ENCODE peak calls at places on chromosomes 6 and 20, in five cellular contexts. One of them, this sample, is unnamed.

GRCh38 chr6:43773050-43773956 is 3.3 kb downstream of the VEGFA start:
- DNase-seq in GM23248: peak; percentile 80
- DNase-seq in OCI-LY7: peak; percentile 86
- DNase-seq in IMR-90: peak; percentile 57
- DNase-seq in fibroblast of lung: peak; percentile 19
- DNase-seq in this sample: peak; percentile 76

GRCh38 chr6:129032602-129033001 is 149.7 kb downstream of the LAMA2 start:
- DNase-seq in GM23248: peak; percentile 20
- DNase-seq in OCI-LY7: no peak
- DNase-seq in IMR-90: no peak
- DNase-seq in fibroblast of lung: no peak
- DNase-seq in this sample: no peak

GRCh38 chr6:85124472-85125428 is 325.1 kb upstream of the NT5E start:
- DNase-seq in GM23248: peak; percentile 82
- DNase-seq in OCI-LY7: no peak
- DNase-seq in IMR-90: peak; percentile 5
- DNase-seq in fibroblast of lung: no peak
- DNase-seq in this sample: no peak

GRCh38 chr20:33843854-33844253 is 32.7 kb downstream of the CHMP4B start:
- DNase-seq in GM23248: no peak
- DNase-seq in OCI-LY7: no peak
- DNase-seq in IMR-90: no peak
- DNase-seq in fibroblast of lung: no peak
- DNase-seq in this sample: peak; percentile 35

GRCh38 chr6:154705471-154706113 is 27.6 kb upstream of the SCAF8 start:
- DNase-seq in GM23248: no peak
- DNase-seq in OCI-LY7: peak; percentile 13
- DNase-seq in IMR-90: no peak
- DNase-seq in fibroblast of lung: no peak
- DNase-seq in this sample: peak; percentile 5

GRCh38 chr20:23225407-23226060 is 125.1 kb upstream of the NXT1 start:
- DNase-seq in GM23248: peak; percentile 95
- DNase-seq in OCI-LY7: no peak
- DNase-seq in IMR-90: peak; percentile 82
- DNase-seq in fibroblast of lung: peak; percentile 76
- DNase-seq in this sample: no peak

GRCh38 chr6:17093692-17094091 is 8.2 kb upstream of the STMND1 start:
- DNase-seq in GM23248: peak; percentile 34
- DNase-seq in OCI-LY7: no peak
- DNase-seq in IMR-90: no peak
- DNase-seq in fibroblast of lung: no peak
- DNase-seq in this sample: peak; percentile 62

GRCh38 chr20:22684072-22684762 is 99.8 kb upstream of the FOXA2 start:
- DNase-seq in GM23248: peak; percentile 82
- DNase-seq in OCI-LY7: peak; percentile 67
- DNase-seq in IMR-90: peak; percentile 67
- DNase-seq in fibroblast of lung: peak; percentile 36
- DNase-seq in this sample: peak; percentile 90

GRCh38 chr6:28136585-28137457 is 4.9 kb upstream of the ZKSCAN8 start:
- DNase-seq in GM23248: peak; percentile 98
- DNase-seq in OCI-LY7: peak; percentile 94
- DNase-seq in IMR-90: peak; percentile 96
- DNase-seq in fibroblast of lung: peak; percentile 97
- DNase-seq in this sample: peak; percentile 90

GRCh38 chr20:43844778-43845614 is 69.7 kb upstream of the TOX2 start:
- DNase-seq in GM23248: peak; percentile 84
- DNase-seq in OCI-LY7: no peak
- DNase-seq in IMR-90: peak; percentile 95
- DNase-seq in fibroblast of lung: peak; percentile 96
- DNase-seq in this sample: peak; percentile 98

GRCh38 chr6:30325873-30326445 is 768 bp upstream of the TRIM39 start:
- DNase-seq in GM23248: peak; percentile 60
- DNase-seq in OCI-LY7: peak; percentile 74
- DNase-seq in IMR-90: no peak
- DNase-seq in fibroblast of lung: peak; percentile 86
- DNase-seq in this sample: no peak

GRCh38 chr20:31712564-31713311 is 9.9 kb downstream of the BCL2L1 start:
- DNase-seq in GM23248: peak; percentile 72
- DNase-seq in OCI-LY7: no peak
- DNase-seq in IMR-90: peak; percentile 82
- DNase-seq in fibroblast of lung: peak; percentile 96
- DNase-seq in this sample: peak; percentile 97

GRCh38 chr6:110415297-110415916 is at the start of gene DDO:
- DNase-seq in GM23248: peak; percentile 9
- DNase-seq in OCI-LY7: no peak
- DNase-seq in IMR-90: peak; percentile 22
- DNase-seq in fibroblast of lung: peak; percentile 61
- DNase-seq in this sample: peak; percentile 2

GRCh38 chr6:22117663-22118062 is 179.2 kb downstream of the PRL start:
- DNase-seq in GM23248: no peak
- DNase-seq in OCI-LY7: no peak
- DNase-seq in IMR-90: no peak
- DNase-seq in fibroblast of lung: no peak
- DNase-seq in this sample: no peak

GRCh38 chr6:98137391-98137790 is 697.0 kb upstream of the POU3F2 start:
- DNase-seq in GM23248: no peak
- DNase-seq in OCI-LY7: no peak
- DNase-seq in IMR-90: no peak
- DNase-seq in fibroblast of lung: no peak
- DNase-seq in this sample: no peak

GRCh38 chr6:27592481-27593199 is 119.7 kb upstream of the ZNF184 start:
- DNase-seq in GM23248: peak; percentile 75
- DNase-seq in OCI-LY7: peak; percentile 11
- DNase-seq in IMR-90: peak; percentile 90
- DNase-seq in fibroblast of lung: peak; percentile 89
- DNase-seq in this sample: peak; percentile 76

GRCh38 chr6:15628499-15629131 is 34.2 kb downstream of the DTNBP1 start:
- DNase-seq in GM23248: peak; percentile 91
- DNase-seq in OCI-LY7: no peak
- DNase-seq in IMR-90: peak; percentile 94
- DNase-seq in fibroblast of lung: peak; percentile 92
- DNase-seq in this sample: peak; percentile 13

GRCh38 chr6:93454533-93454932 is 35.2 kb upstream of the EPHA7 start:
- DNase-seq in GM23248: no peak
- DNase-seq in OCI-LY7: no peak
- DNase-seq in IMR-90: no peak
- DNase-seq in fibroblast of lung: no peak
- DNase-seq in this sample: no peak

GRCh38 chr6:142713959-142714358 is 231.0 kb downstream of the HIVEP2 start:
- DNase-seq in GM23248: no peak
- DNase-seq in OCI-LY7: no peak
- DNase-seq in IMR-90: no peak
- DNase-seq in fibroblast of lung: no peak
- DNase-seq in this sample: no peak

DNA sequence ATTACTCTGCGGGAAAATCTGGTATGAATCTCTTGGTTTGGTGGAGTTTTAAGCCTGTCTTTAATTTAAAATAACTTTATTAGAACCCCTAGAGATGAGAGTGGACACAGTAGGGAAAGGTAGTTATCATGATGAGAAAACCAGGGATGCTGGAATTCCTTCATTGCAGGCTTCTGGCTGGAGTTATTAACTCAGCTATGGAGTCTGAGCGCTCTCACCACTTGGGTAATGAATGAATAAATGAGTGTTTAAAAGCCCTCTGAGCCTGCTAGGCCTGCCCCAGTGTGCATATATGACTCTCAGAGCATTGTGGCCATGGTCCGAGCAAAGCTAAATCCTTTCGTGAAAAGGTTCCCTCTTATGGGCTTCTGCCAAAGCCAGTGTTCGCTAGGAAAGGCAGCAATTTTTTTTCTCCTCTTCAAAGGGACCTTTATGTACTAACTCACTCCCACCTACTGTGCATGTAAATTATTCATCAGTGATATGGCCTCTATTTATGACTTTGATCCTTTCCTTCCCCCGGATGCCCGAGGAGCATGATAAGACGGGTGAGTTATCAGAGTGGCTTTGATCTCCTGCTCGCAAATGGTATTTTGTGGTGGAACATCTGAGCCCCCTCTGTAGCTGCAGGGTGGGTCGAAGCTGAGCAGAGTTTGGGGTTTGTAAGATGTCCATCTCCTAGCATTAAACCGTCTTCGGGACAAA is 88.6 kb downstream of the LINC00237 start:
- DNase-seq in GM23248: no peak
- DNase-seq in OCI-LY7: no peak
- DNase-seq in IMR-90: no peak
- DNase-seq in fibroblast of lung: no peak
- DNase-seq in this sample: no peak
- H3K4me2 ChIP-seq in GM23248: no peak overlapping the region
- H3K4me2 ChIP-seq in OCI-LY7: no peak overlapping the region
- H3K4me2 ChIP-seq in IMR-90: no peak overlapping the region
- H3K4me2 ChIP-seq in fibroblast of lung: no peak overlapping the region
- H3K4me2 ChIP-seq in this sample: no peak overlapping the region

DNA sequence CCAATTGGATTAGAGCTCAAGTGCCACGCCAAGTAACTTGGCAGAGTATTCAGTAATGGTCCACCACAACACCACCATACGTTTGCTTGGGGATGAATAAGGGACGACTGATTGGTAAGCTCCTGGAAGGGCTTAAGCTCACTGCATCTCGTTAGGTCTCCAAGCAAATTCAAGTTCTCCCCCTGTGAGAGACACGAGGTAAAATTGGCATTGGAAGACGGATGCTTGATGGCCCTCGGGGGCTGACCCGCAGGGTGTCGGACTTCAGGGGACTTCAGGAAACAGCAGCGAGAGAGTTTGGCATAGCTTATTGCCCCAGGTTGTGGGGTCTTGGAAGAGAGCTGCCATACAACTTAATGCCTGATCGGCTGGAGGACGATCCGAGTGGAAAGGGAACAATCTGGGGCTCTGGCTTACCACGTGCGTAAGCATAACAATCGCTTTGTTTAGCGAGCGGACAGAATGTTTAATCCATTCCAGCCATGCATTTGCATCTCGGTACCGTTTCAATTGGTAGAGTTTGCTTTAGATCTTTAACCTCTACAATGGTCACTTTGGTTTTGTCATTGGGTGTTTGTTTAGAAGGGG is 4.8 kb upstream of the ZNFX1 start:
- DNase-seq in GM23248: peak; percentile 18
- DNase-seq in OCI-LY7: no peak
- DNase-seq in IMR-90: no peak
- DNase-seq in fibroblast of lung: no peak
- DNase-seq in this sample: no peak
- H3K9me3 ChIP-seq in GM23248: no peaks in the 10 kb centered on the region
- H3K9me3 ChIP-seq in OCI-LY7: no peaks in the 10 kb centered on the region
- H3K9me3 ChIP-seq in IMR-90: peaks cover 27% of the 10 kb centered on the region
- H3K9me3 ChIP-seq in fibroblast of lung: peaks cover 16% of the 10 kb centered on the region
- H3K9me3 ChIP-seq in this sample: peaks cover 36% of the 10 kb centered on the region

DNA sequence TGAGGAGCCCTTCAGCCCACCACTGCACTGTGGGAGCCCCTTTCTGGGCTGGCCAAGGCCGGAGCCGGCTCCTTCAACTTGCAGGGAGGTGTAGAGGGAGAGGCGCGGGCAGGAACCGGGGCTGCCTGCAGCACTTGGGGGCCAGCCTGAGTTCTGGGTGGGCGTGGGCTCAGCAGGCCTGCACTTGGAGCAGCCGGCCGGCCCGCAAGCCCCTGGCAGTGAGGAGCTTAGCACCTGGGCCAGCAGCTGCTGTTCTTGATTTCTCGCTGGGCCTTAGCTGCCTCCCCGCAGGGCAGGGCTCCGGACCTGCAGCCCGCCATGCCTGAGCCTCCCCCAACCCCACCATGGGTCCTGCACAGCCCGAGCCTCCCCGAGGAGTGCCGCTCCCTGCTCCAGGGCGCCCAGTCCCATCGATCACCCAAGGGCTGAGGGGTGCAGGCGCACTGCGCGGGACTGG is 101.7 kb upstream of the ADGRB3 start:
- DNase-seq in GM23248: no peak
- DNase-seq in OCI-LY7: no peak
- DNase-seq in IMR-90: no peak
- DNase-seq in fibroblast of lung: no peak
- DNase-seq in this sample: no peak
- H3K36me3 ChIP-seq in GM23248: no peaks in the 10 kb centered on the region
- H3K36me3 ChIP-seq in OCI-LY7: no peaks in the 10 kb centered on the region
- H3K36me3 ChIP-seq in IMR-90: no peaks in the 10 kb centered on the region
- H3K36me3 ChIP-seq in fibroblast of lung: no peaks in the 10 kb centered on the region
- H3K36me3 ChIP-seq in this sample: no peaks in the 10 kb centered on the region

GRCh38 chr6:157455731-157456523 is 74.9 kb downstream of the ZDHHC14 start:
- DNase-seq in GM23248: no peak
- DNase-seq in OCI-LY7: no peak
- DNase-seq in IMR-90: no peak
- DNase-seq in fibroblast of lung: no peak
- DNase-seq in this sample: no peak
- H3K4me2 ChIP-seq in GM23248: no peak overlapping the region
- H3K4me2 ChIP-seq in OCI-LY7: no peak overlapping the region
- H3K4me2 ChIP-seq in IMR-90: no peak overlapping the region
- H3K4me2 ChIP-seq in fibroblast of lung: no peak overlapping the region
- H3K4me2 ChIP-seq in this sample: no peak overlapping the region

DNA sequence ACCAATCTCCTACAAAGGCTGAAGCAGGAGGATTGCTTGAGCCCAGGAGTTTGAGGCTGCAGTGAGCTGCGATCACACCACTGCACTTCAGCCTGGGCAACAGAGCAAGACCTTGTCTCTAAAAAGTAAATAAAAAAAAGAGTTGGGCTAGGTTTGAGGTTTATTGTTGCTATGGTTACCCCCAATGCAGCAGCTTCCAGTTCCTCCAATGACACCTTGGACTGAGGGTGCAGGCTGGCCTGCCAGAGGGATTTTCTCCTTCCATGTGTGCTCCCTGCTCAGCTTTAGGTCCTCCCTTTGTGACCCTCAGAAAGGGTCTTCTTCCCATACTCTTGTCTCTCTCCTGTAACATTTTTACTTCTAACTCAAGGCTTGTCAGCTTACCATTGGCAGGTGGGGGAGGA is 10.6 kb upstream of the TBC1D20 start:
- DNase-seq in GM23248: no peak
- DNase-seq in OCI-LY7: no peak
- DNase-seq in IMR-90: no peak
- DNase-seq in fibroblast of lung: no peak
- DNase-seq in this sample: no peak
- H3K9me3 ChIP-seq in GM23248: no peaks in the 10 kb centered on the region
- H3K9me3 ChIP-seq in OCI-LY7: peaks cover 6% of the 10 kb centered on the region
- H3K9me3 ChIP-seq in IMR-90: no peaks in the 10 kb centered on the region
- H3K9me3 ChIP-seq in fibroblast of lung: no peaks in the 10 kb centered on the region
- H3K9me3 ChIP-seq in this sample: no peaks in the 10 kb centered on the region

GRCh38 chr6:152356659-152357058 is 280.5 kb downstream of the SYNE1 start:
- DNase-seq in GM23248: peak; percentile 59
- DNase-seq in OCI-LY7: peak; percentile 48
- DNase-seq in IMR-90: peak; percentile 47
- DNase-seq in fibroblast of lung: peak; percentile 8
- DNase-seq in this sample: peak; percentile 62
- H3K36me3 ChIP-seq in GM23248: peaks cover 74% of the 10 kb centered on the region
- H3K36me3 ChIP-seq in OCI-LY7: no peaks in the 10 kb centered on the region
- H3K36me3 ChIP-seq in IMR-90: peaks cover 49% of the 10 kb centered on the region
- H3K36me3 ChIP-seq in fibroblast of lung: peaks cover 11% of the 10 kb centered on the region
- H3K36me3 ChIP-seq in this sample: no peaks in the 10 kb centered on the region

GRCh38 chr20:8246153-8246552 is 114.1 kb downstream of the PLCB1 start:
- DNase-seq in GM23248: no peak
- DNase-seq in OCI-LY7: no peak
- DNase-seq in IMR-90: no peak
- DNase-seq in fibroblast of lung: no peak
- DNase-seq in this sample: no peak
- H3K4me2 ChIP-seq in GM23248: no peak overlapping the region
- H3K4me2 ChIP-seq in OCI-LY7: no peak overlapping the region
- H3K4me2 ChIP-seq in IMR-90: no peak overlapping the region
- H3K4me2 ChIP-seq in fibroblast of lung: no peak overlapping the region
- H3K4me2 ChIP-seq in this sample: no peak overlapping the region